ENCODE peak calls at places on chromosomes 6 and 20, in six cellular contexts. One of them, this sample, is unnamed.

GRCh38 chr20:11445891-11446290 is 471.8 kb upstream of the BTBD3 start:
- DNase-seq in GM13977: no peak
- DNase-seq in CD4-positive, alpha-beta T cell: no peak
- DNase-seq in H9: no peak
- DNase-seq in epithelial cell of esophagus: no peak
- DNase-seq in colonic mucosa: no peak
- DNase-seq in this sample: no peak

GRCh38 chr20:49694450-49695071 is 19.1 kb downstream of the B4GALT5 start:
- DNase-seq in H9: no peak
- DNase-seq in CD4-positive, alpha-beta T cell: no peak
- DNase-seq in GM13977: no peak
- DNase-seq in epithelial cell of esophagus: no peak
- DNase-seq in colonic mucosa: no peak
- DNase-seq in this sample: no peak

GRCh38 chr20:4887586-4887985 is 113.7 kb downstream of the SLC23A2 start:
- DNase-seq in epithelial cell of esophagus: no peak
- DNase-seq in GM13977: no peak
- DNase-seq in H9: no peak
- DNase-seq in colonic mucosa: no peak
- DNase-seq in CD4-positive, alpha-beta T cell: no peak
- DNase-seq in this sample: no peak

GRCh38 chr6:34680802-34681515 is 15.6 kb downstream of the ILRUN start:
- DNase-seq in CD4-positive, alpha-beta T cell: no peak
- DNase-seq in GM13977: peak; percentile 62
- DNase-seq in epithelial cell of esophagus: peak; percentile 61
- DNase-seq in colonic mucosa: no peak
- DNase-seq in H9: no peak
- DNase-seq in this sample: peak; percentile 56

GRCh38 chr6:145546265-145546664 is 189.1 kb downstream of the EPM2A start:
- DNase-seq in GM13977: no peak
- DNase-seq in colonic mucosa: no peak
- DNase-seq in CD4-positive, alpha-beta T cell: no peak
- DNase-seq in H9: no peak
- DNase-seq in epithelial cell of esophagus: no peak
- DNase-seq in this sample: no peak

GRCh38 chr20:38178065-38178471 is 13.0 kb upstream of the TGM2 start:
- DNase-seq in GM13977: no peak
- DNase-seq in H9: no peak
- DNase-seq in epithelial cell of esophagus: no peak
- DNase-seq in CD4-positive, alpha-beta T cell: no peak
- DNase-seq in colonic mucosa: no peak
- DNase-seq in this sample: no peak

GRCh38 chr20:36919715-36920333 is 31.7 kb downstream of the SAMHD1 start:
- DNase-seq in GM13977: peak; percentile 71
- DNase-seq in CD4-positive, alpha-beta T cell: no peak
- DNase-seq in epithelial cell of esophagus: peak; percentile 68
- DNase-seq in H9: no peak
- DNase-seq in colonic mucosa: peak; percentile 46
- DNase-seq in this sample: peak; percentile 71

GRCh38 chr20:8749101-8749500 is 319.8 kb upstream of the PLCB4 start:
- DNase-seq in colonic mucosa: no peak
- DNase-seq in GM13977: no peak
- DNase-seq in epithelial cell of esophagus: no peak
- DNase-seq in CD4-positive, alpha-beta T cell: no peak
- DNase-seq in H9: no peak
- DNase-seq in this sample: no peak

GRCh38 chr6:161225677-161226004 is 48.2 kb downstream of the AGPAT4 start:
- DNase-seq in CD4-positive, alpha-beta T cell: no peak
- DNase-seq in colonic mucosa: no peak
- DNase-seq in epithelial cell of esophagus: no peak
- DNase-seq in GM13977: no peak
- DNase-seq in H9: no peak
- DNase-seq in this sample: no peak

GRCh38 chr6:121505284-121505683 is 69.8 kb downstream of the GJA1 start:
- DNase-seq in CD4-positive, alpha-beta T cell: no peak
- DNase-seq in epithelial cell of esophagus: peak; percentile 65
- DNase-seq in H9: no peak
- DNase-seq in colonic mucosa: no peak
- DNase-seq in GM13977: no peak
- DNase-seq in this sample: no peak

GRCh38 chr6:129099696-129100095 is 216.8 kb downstream of the LAMA2 start:
- DNase-seq in GM13977: no peak
- DNase-seq in CD4-positive, alpha-beta T cell: no peak
- DNase-seq in colonic mucosa: no peak
- DNase-seq in epithelial cell of esophagus: no peak
- DNase-seq in H9: no peak
- DNase-seq in this sample: no peak

GRCh38 chr20:62235001-62235776 is 3.1 kb upstream of the OSBPL2 start:
- DNase-seq in H9: no peak
- DNase-seq in epithelial cell of esophagus: no peak
- DNase-seq in GM13977: no peak
- DNase-seq in CD4-positive, alpha-beta T cell: no peak
- DNase-seq in colonic mucosa: no peak
- DNase-seq in this sample: no peak

GRCh38 chr6:40307712-40308111 is 279.5 kb downstream of the LRFN2 start:
- DNase-seq in colonic mucosa: no peak
- DNase-seq in CD4-positive, alpha-beta T cell: no peak
- DNase-seq in epithelial cell of esophagus: peak; percentile 30
- DNase-seq in H9: no peak
- DNase-seq in GM13977: no peak
- DNase-seq in this sample: no peak

GRCh38 chr6:161439093-161439492 is 165.2 kb upstream of the AGPAT4 start:
- DNase-seq in H9: no peak
- DNase-seq in colonic mucosa: no peak
- DNase-seq in epithelial cell of esophagus: peak; percentile 86
- DNase-seq in GM13977: no peak
- DNase-seq in CD4-positive, alpha-beta T cell: no peak
- DNase-seq in this sample: no peak

GRCh38 chr6:128078276-128078675 is 177.4 kb upstream of the THEMIS start:
- DNase-seq in colonic mucosa: no peak
- DNase-seq in GM13977: no peak
- DNase-seq in epithelial cell of esophagus: no peak
- DNase-seq in H9: no peak
- DNase-seq in CD4-positive, alpha-beta T cell: no peak
- DNase-seq in this sample: no peak

GRCh38 chr6:5110246-5110645 is 25.1 kb downstream of the PPP1R3G start:
- DNase-seq in CD4-positive, alpha-beta T cell: no peak
- DNase-seq in colonic mucosa: no peak
- DNase-seq in epithelial cell of esophagus: no peak
- DNase-seq in GM13977: no peak
- DNase-seq in H9: no peak
- DNase-seq in this sample: no peak
- TF ChIP-seq CTCF in CD4-positive, alpha-beta T cell: no peak
- TF ChIP-seq CTCF in colonic mucosa: no peak
- TF ChIP-seq CTCF in epithelial cell of esophagus: no peak
- TF ChIP-seq CTCF in GM13977: no peak
- TF ChIP-seq CTCF in H9: no peak
- TF ChIP-seq CTCF in this sample: no peak

GRCh38 chr6:143015300-143015706 is 45.4 kb upstream of the AIG1 start:
- DNase-seq in epithelial cell of esophagus: peak; percentile 10
- DNase-seq in CD4-positive, alpha-beta T cell: no peak
- DNase-seq in colonic mucosa: no peak
- DNase-seq in GM13977: no peak
- DNase-seq in H9: no peak
- DNase-seq in this sample: no peak
- TF ChIP-seq CTCF in epithelial cell of esophagus: no peak
- TF ChIP-seq CTCF in CD4-positive, alpha-beta T cell: no peak
- TF ChIP-seq CTCF in colonic mucosa: no peak
- TF ChIP-seq CTCF in GM13977: no peak
- TF ChIP-seq CTCF in H9: no peak
- TF ChIP-seq CTCF in this sample: no peak

GRCh38 chr20:61120595-61121515 is 131.2 kb upstream of the CDH4 start:
- DNase-seq in colonic mucosa: peak; percentile 37
- DNase-seq in GM13977: no peak
- DNase-seq in CD4-positive, alpha-beta T cell: peak; percentile 6
- DNase-seq in epithelial cell of esophagus: peak; percentile 62
- DNase-seq in H9: peak; percentile 80
- DNase-seq in this sample: no peak
- TF ChIP-seq CTCF in colonic mucosa: peak; percentile 24
- TF ChIP-seq CTCF in GM13977: no peak
- TF ChIP-seq CTCF in CD4-positive, alpha-beta T cell: peak; percentile 30
- TF ChIP-seq CTCF in epithelial cell of esophagus: peak; percentile 57
- TF ChIP-seq CTCF in H9: peak; percentile 84
- TF ChIP-seq CTCF in this sample: no peak

DNA sequence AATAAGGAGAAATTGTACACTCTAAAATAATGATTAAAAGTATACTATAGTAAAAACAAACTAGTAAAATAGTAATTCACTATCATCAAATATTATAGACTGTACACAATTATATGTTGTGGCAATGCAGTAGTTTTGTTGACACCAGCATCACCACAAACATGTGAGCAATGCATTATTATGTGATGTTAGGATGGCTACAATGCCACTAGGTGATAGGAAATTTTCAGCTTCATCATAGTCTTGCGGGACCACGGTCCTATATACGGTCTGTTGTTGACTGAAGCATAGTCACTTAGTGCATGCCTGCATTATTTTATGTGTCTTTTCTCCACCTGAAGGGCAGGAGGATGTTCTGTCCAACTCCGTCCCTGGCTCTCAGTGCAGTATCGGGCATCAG is 104.8 kb upstream of the NEDD9 start:
- DNase-seq in CD4-positive, alpha-beta T cell: no peak
- DNase-seq in GM13977: no peak
- DNase-seq in colonic mucosa: no peak
- DNase-seq in epithelial cell of esophagus: no peak
- DNase-seq in H9: no peak
- DNase-seq in this sample: no peak
- TF ChIP-seq CTCF in CD4-positive, alpha-beta T cell: no peak
- TF ChIP-seq CTCF in GM13977: no peak
- TF ChIP-seq CTCF in colonic mucosa: no peak
- TF ChIP-seq CTCF in epithelial cell of esophagus: no peak
- TF ChIP-seq CTCF in H9: no peak
- TF ChIP-seq CTCF in this sample: no peak

GRCh38 chr20:40536866-40537265 is 152.2 kb downstream of the MAFB start:
- DNase-seq in GM13977: no peak
- DNase-seq in H9: no peak
- DNase-seq in epithelial cell of esophagus: peak; percentile 62
- DNase-seq in CD4-positive, alpha-beta T cell: no peak
- DNase-seq in colonic mucosa: no peak
- DNase-seq in this sample: no peak

GRCh38 chr20:40535816-40536215 is 153.2 kb downstream of the MAFB start:
- DNase-seq in colonic mucosa: no peak
- DNase-seq in H9: no peak
- DNase-seq in epithelial cell of esophagus: no peak
- DNase-seq in CD4-positive, alpha-beta T cell: no peak
- DNase-seq in GM13977: no peak
- DNase-seq in this sample: no peak

GRCh38 chr20:40532103-40532502 is 156.9 kb downstream of the MAFB start:
- DNase-seq in colonic mucosa: no peak
- DNase-seq in GM13977: no peak
- DNase-seq in epithelial cell of esophagus: peak; percentile 56
- DNase-seq in H9: peak; percentile 45
- DNase-seq in CD4-positive, alpha-beta T cell: no peak
- DNase-seq in this sample: no peak
- TF ChIP-seq CTCF in colonic mucosa: no peak
- TF ChIP-seq CTCF in GM13977: peak; percentile 20
- TF ChIP-seq CTCF in epithelial cell of esophagus: peak; percentile 46
- TF ChIP-seq CTCF in H9: peak; percentile 72
- TF ChIP-seq CTCF in CD4-positive, alpha-beta T cell: no peak
- TF ChIP-seq CTCF in this sample: no peak

GRCh38 chr6:12636336-12636735 is 80.2 kb upstream of the PHACTR1 start:
- DNase-seq in CD4-positive, alpha-beta T cell: no peak
- DNase-seq in colonic mucosa: no peak
- DNase-seq in H9: no peak
- DNase-seq in epithelial cell of esophagus: no peak
- DNase-seq in GM13977: no peak
- DNase-seq in this sample: no peak
- TF ChIP-seq CTCF in CD4-positive, alpha-beta T cell: no peak
- TF ChIP-seq CTCF in colonic mucosa: no peak
- TF ChIP-seq CTCF in H9: peak; percentile 41
- TF ChIP-seq CTCF in epithelial cell of esophagus: no peak
- TF ChIP-seq CTCF in GM13977: no peak
- TF ChIP-seq CTCF in this sample: no peak

GRCh38 chr20:25197173-25197869 is 1.8 kb downstream of the ENTPD6 start:
- DNase-seq in CD4-positive, alpha-beta T cell: peak; percentile 31
- DNase-seq in H9: no peak
- DNase-seq in GM13977: no peak
- DNase-seq in epithelial cell of esophagus: no peak
- DNase-seq in colonic mucosa: peak; percentile 58
- DNase-seq in this sample: peak; percentile 26

GRCh38 chr20:25195962-25196700 is 619 bp downstream of the ENTPD6 start:
- DNase-seq in GM13977: no peak
- DNase-seq in colonic mucosa: peak; percentile 87
- DNase-seq in CD4-positive, alpha-beta T cell: no peak
- DNase-seq in H9: peak; percentile 52
- DNase-seq in epithelial cell of esophagus: peak; percentile 67
- DNase-seq in this sample: no peak

GRCh38 chr20:25194333-25194972 is 1.1 kb upstream of the ENTPD6 start:
- DNase-seq in GM13977: no peak
- DNase-seq in H9: no peak
- DNase-seq in colonic mucosa: no peak
- DNase-seq in epithelial cell of esophagus: no peak
- DNase-seq in CD4-positive, alpha-beta T cell: no peak
- DNase-seq in this sample: peak; percentile 6

GRCh38 chr20:25196701-25197120 is 1.2 kb downstream of the ENTPD6 start:
- DNase-seq in GM13977: no peak
- DNase-seq in H9: no peak
- DNase-seq in epithelial cell of esophagus: no peak
- DNase-seq in colonic mucosa: peak; percentile 60
- DNase-seq in CD4-positive, alpha-beta T cell: no peak
- DNase-seq in this sample: peak; percentile 13

DNA sequence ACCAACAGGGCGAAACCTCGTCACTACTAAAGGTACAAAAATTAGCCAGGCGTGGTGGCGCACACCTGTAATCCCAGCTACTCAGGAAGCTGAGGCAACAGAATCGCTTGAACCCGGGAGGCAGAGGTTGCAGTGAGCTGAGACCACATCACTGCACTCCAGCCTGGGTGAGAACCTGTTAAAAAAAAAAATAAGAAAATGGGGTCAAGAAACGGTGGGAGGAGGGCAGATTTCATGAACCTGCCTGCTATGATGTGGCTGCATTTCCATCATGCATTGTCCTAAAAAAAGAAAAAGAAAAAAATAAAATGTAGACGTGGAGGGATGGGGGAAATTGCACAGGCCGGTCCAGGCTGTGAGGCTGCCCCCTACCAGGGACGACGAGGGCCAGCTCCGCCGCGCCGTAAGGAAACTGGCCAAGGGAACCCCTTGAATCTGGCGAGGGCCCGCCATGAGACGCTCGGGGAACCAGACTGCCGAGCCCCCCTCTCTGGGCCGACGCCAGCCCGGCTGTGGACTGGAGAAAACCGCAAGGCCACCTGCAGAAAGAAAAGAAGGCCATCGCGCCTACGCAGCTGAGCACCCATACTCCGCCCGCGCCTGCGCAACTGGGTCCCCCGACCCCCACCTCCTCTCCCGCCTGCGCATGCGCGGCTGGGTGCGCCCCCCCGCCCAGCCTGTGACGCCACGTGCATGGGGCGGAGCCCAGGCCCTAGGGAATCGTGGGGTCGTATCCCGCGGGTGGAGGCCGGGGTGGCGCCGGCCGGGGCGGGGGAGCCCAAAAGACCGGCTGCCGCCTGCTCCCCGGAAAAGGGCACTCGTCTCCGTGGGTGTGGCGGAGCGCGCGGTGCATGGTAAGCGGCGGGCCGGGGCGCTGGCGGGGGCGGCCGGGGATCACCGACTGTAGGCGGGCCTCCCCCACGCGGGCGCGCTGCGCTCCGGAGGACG is at the start of gene ENTPD6:
- DNase-seq in colonic mucosa: peak; percentile 94
- DNase-seq in H9: peak; percentile 85
- DNase-seq in epithelial cell of esophagus: peak; percentile 84
- DNase-seq in GM13977: peak; percentile 98
- DNase-seq in CD4-positive, alpha-beta T cell: peak; percentile 95
- DNase-seq in this sample: peak; percentile 98
- TF ChIP-seq CTCF in colonic mucosa: no peak
- TF ChIP-seq CTCF in H9: no peak
- TF ChIP-seq CTCF in epithelial cell of esophagus: no peak
- TF ChIP-seq CTCF in GM13977: peak; percentile 20
- TF ChIP-seq CTCF in CD4-positive, alpha-beta T cell: no peak
- TF ChIP-seq CTCF in this sample: no peak

This sample was measured in GM10248.